ENCODE peak calls at places on chromosome 11, in seven cellular contexts. One of them, this sample, is unnamed.

GRCh38 chr11:72741849-72742521 is 10.2 kb downstream of the ARAP1 start:
- DNase-seq in SK-N-SH: no peak
- DNase-seq in HCT116: no peak
- DNase-seq in A549: no peak
- DNase-seq in H1: no peak
- DNase-seq in endothelial cell of umbilical vein: no peak
- DNase-seq in GM12878: no peak
- DNase-seq in this sample: peak

GRCh38 chr11:10693509-10694071 is at the start of gene IRAG1:
- DNase-seq in SK-N-SH: peak
- DNase-seq in HCT116: no peak
- DNase-seq in A549: no peak
- DNase-seq in H1: no peak
- DNase-seq in endothelial cell of umbilical vein: no peak
- DNase-seq in GM12878: no peak
- DNase-seq in this sample: no peak

GRCh38 chr11:66365711-66366619 is 5.6 kb downstream of the SLC29A2 start:
- DNase-seq in SK-N-SH: no peak
- DNase-seq in HCT116: no peak
- DNase-seq in A549: no peak
- DNase-seq in H1: no peak
- DNase-seq in endothelial cell of umbilical vein: no peak
- DNase-seq in GM12878: no peak
- DNase-seq in this sample: peak

GRCh38 chr11:57905439-57905838 is 118.2 kb upstream of the OR9Q1 start:
- DNase-seq in SK-N-SH: no peak
- DNase-seq in HCT116: no peak
- DNase-seq in A549: no peak
- DNase-seq in H1: no peak
- DNase-seq in endothelial cell of umbilical vein: no peak
- DNase-seq in GM12878: no peak
- DNase-seq in this sample: no peak

GRCh38 chr11:68314886-68315580 is 2.6 kb downstream of the LRP5 start:
- DNase-seq in SK-N-SH: peak
- DNase-seq in HCT116: peak
- DNase-seq in A549: peak
- DNase-seq in H1: no peak
- DNase-seq in endothelial cell of umbilical vein: peak
- DNase-seq in GM12878: no peak
- DNase-seq in this sample: no peak

GRCh38 chr11:108985611-108986279 is 320.9 kb downstream of the DDX10 start:
- DNase-seq in SK-N-SH: no peak
- DNase-seq in HCT116: no peak
- DNase-seq in A549: no peak
- DNase-seq in H1: no peak
- DNase-seq in endothelial cell of umbilical vein: peak
- DNase-seq in GM12878: no peak
- DNase-seq in this sample: no peak

GRCh38 chr11:113161671-113162589 is 152.5 kb upstream of the TTC12 start:
- DNase-seq in SK-N-SH: no peak
- DNase-seq in HCT116: no peak
- DNase-seq in A549: no peak
- DNase-seq in H1: no peak
- DNase-seq in endothelial cell of umbilical vein: no peak
- DNase-seq in GM12878: no peak
- DNase-seq in this sample: no peak

GRCh38 chr11:103170865-103171264 is 61.6 kb downstream of the DYNC2H1 start:
- DNase-seq in SK-N-SH: no peak
- DNase-seq in HCT116: no peak
- DNase-seq in A549: no peak
- DNase-seq in H1: no peak
- DNase-seq in endothelial cell of umbilical vein: no peak
- DNase-seq in GM12878: no peak
- DNase-seq in this sample: no peak

GRCh38 chr11:78192911-78193341 is 4.2 kb downstream of the USP35 start:
- DNase-seq in SK-N-SH: no peak
- DNase-seq in HCT116: no peak
- DNase-seq in A549: no peak
- DNase-seq in H1: no peak
- DNase-seq in endothelial cell of umbilical vein: no peak
- DNase-seq in GM12878: no peak
- DNase-seq in this sample: peak

GRCh38 chr11:102608699-102609098 is 16.4 kb downstream of the MMP20 start:
- DNase-seq in SK-N-SH: no peak
- DNase-seq in HCT116: no peak
- DNase-seq in A549: no peak
- DNase-seq in H1: no peak
- DNase-seq in endothelial cell of umbilical vein: no peak
- DNase-seq in GM12878: no peak
- DNase-seq in this sample: no peak

GRCh38 chr11:27472398-27473016 is at the start of gene LGR4:
- DNase-seq in SK-N-SH: peak
- DNase-seq in HCT116: peak
- DNase-seq in A549: peak
- DNase-seq in H1: peak
- DNase-seq in endothelial cell of umbilical vein: peak
- DNase-seq in GM12878: no peak
- DNase-seq in this sample: peak

GRCh38 chr11:12008790-12009616 is 577 bp upstream of the DKK3 start:
- DNase-seq in SK-N-SH: peak
- DNase-seq in HCT116: no peak
- DNase-seq in A549: peak
- DNase-seq in H1: no peak
- DNase-seq in endothelial cell of umbilical vein: peak
- DNase-seq in GM12878: no peak
- DNase-seq in this sample: no peak

GRCh38 chr11:40293655-40294342 is 1165.7 kb downstream of the LRRC4C start:
- DNase-seq in SK-N-SH: peak
- DNase-seq in HCT116: no peak
- DNase-seq in A549: peak
- DNase-seq in H1: peak
- DNase-seq in endothelial cell of umbilical vein: peak
- DNase-seq in GM12878: peak
- DNase-seq in this sample: peak

GRCh38 chr11:134607963-134608750 is 196.1 kb upstream of the B3GAT1 start:
- DNase-seq in SK-N-SH: no peak
- DNase-seq in HCT116: no peak
- DNase-seq in A549: no peak
- DNase-seq in H1: no peak
- DNase-seq in endothelial cell of umbilical vein: no peak
- DNase-seq in GM12878: no peak
- DNase-seq in this sample: no peak

GRCh38 chr11:66317766-66318575 is 1.1 kb upstream of the CD248 start:
- DNase-seq in SK-N-SH: peak
- DNase-seq in HCT116: no peak
- DNase-seq in A549: no peak
- DNase-seq in H1: no peak
- DNase-seq in endothelial cell of umbilical vein: no peak
- DNase-seq in GM12878: no peak
- DNase-seq in this sample: peak

GRCh38 chr11:42770444-42771065 is 541.2 kb upstream of the API5 start:
- DNase-seq in SK-N-SH: peak
- DNase-seq in HCT116: no peak
- DNase-seq in A549: peak
- DNase-seq in H1: peak
- DNase-seq in endothelial cell of umbilical vein: peak
- DNase-seq in GM12878: no peak
- DNase-seq in this sample: peak

GRCh38 chr11:72144807-72145565 is 9.5 kb downstream of the FOLR3 start:
- DNase-seq in SK-N-SH: no peak
- DNase-seq in HCT116: no peak
- DNase-seq in A549: peak
- DNase-seq in H1: no peak
- DNase-seq in endothelial cell of umbilical vein: no peak
- DNase-seq in GM12878: no peak
- DNase-seq in this sample: no peak

GRCh38 chr11:95266751-95267374 is 35.9 kb upstream of the SESN3 start:
- DNase-seq in SK-N-SH: no peak
- DNase-seq in HCT116: no peak
- DNase-seq in A549: no peak
- DNase-seq in H1: no peak
- DNase-seq in endothelial cell of umbilical vein: no peak
- DNase-seq in GM12878: no peak
- DNase-seq in this sample: no peak

GRCh38 chr11:81449588-81450155 is 1284.0 kb downstream of the FAM181B start:
- DNase-seq in SK-N-SH: no peak
- DNase-seq in HCT116: no peak
- DNase-seq in A549: no peak
- DNase-seq in H1: no peak
- DNase-seq in endothelial cell of umbilical vein: no peak
- DNase-seq in GM12878: no peak
- DNase-seq in this sample: no peak

GRCh38 chr11:122804796-122805195 is 33.5 kb upstream of the CRTAM start:
- DNase-seq in SK-N-SH: no peak
- DNase-seq in HCT116: no peak
- DNase-seq in A549: no peak
- DNase-seq in H1: no peak
- DNase-seq in endothelial cell of umbilical vein: no peak
- DNase-seq in GM12878: no peak
- DNase-seq in this sample: no peak

GRCh38 chr11:33515347-33515746 is 185.3 kb downstream of the C11orf91 start:
- DNase-seq in SK-N-SH: no peak
- DNase-seq in HCT116: no peak
- DNase-seq in A549: no peak
- DNase-seq in H1: no peak
- DNase-seq in endothelial cell of umbilical vein: no peak
- DNase-seq in GM12878: no peak
- DNase-seq in this sample: no peak

GRCh38 chr11:125990244-125990643 is 44.4 kb downstream of the VSIG10L2 start:
- DNase-seq in SK-N-SH: no peak
- DNase-seq in HCT116: no peak
- DNase-seq in A549: no peak
- DNase-seq in H1: no peak
- DNase-seq in endothelial cell of umbilical vein: no peak
- DNase-seq in GM12878: no peak
- DNase-seq in this sample: no peak

GRCh38 chr11:86708671-86709070 is 36.3 kb upstream of the ME3 start:
- DNase-seq in SK-N-SH: no peak
- DNase-seq in HCT116: no peak
- DNase-seq in A549: no peak
- DNase-seq in H1: no peak
- DNase-seq in endothelial cell of umbilical vein: no peak
- DNase-seq in GM12878: no peak
- DNase-seq in this sample: no peak

GRCh38 chr11:26964335-26964734 is 29.6 kb upstream of the FIBIN start:
- DNase-seq in SK-N-SH: no peak
- DNase-seq in HCT116: no peak
- DNase-seq in A549: no peak
- DNase-seq in H1: no peak
- DNase-seq in endothelial cell of umbilical vein: no peak
- DNase-seq in GM12878: no peak
- DNase-seq in this sample: no peak

GRCh38 chr11:72780291-72781062 is 13.4 kb downstream of the STARD10 start:
- DNase-seq in SK-N-SH: no peak
- DNase-seq in HCT116: no peak
- DNase-seq in A549: no peak
- DNase-seq in H1: no peak
- DNase-seq in endothelial cell of umbilical vein: no peak
- DNase-seq in GM12878: no peak
- DNase-seq in this sample: no peak

GRCh38 chr11:57515332-57516060 is at the start of gene SLC43A1:
- DNase-seq in SK-N-SH: peak
- DNase-seq in HCT116: no peak
- DNase-seq in A549: no peak
- DNase-seq in H1: no peak
- DNase-seq in endothelial cell of umbilical vein: peak
- DNase-seq in GM12878: no peak
- DNase-seq in this sample: peak

GRCh38 chr11:120818097-120818496 is 205.8 kb upstream of the TBCEL start:
- DNase-seq in SK-N-SH: no peak
- DNase-seq in HCT116: no peak
- DNase-seq in A549: no peak
- DNase-seq in H1: no peak
- DNase-seq in endothelial cell of umbilical vein: no peak
- DNase-seq in GM12878: no peak
- DNase-seq in this sample: no peak

GRCh38 chr11:60840711-60841430 is 1.0 kb upstream of the CCDC86 start:
- DNase-seq in SK-N-SH: no peak
- DNase-seq in HCT116: no peak
- DNase-seq in A549: no peak
- DNase-seq in H1: no peak
- DNase-seq in endothelial cell of umbilical vein: peak
- DNase-seq in GM12878: no peak
- DNase-seq in this sample: no peak

GRCh38 chr11:57527056-57527631 is 3.4 kb downstream of the TIMM10 start:
- DNase-seq in SK-N-SH: peak
- DNase-seq in HCT116: peak
- DNase-seq in A549: peak
- DNase-seq in H1: no peak
- DNase-seq in endothelial cell of umbilical vein: peak
- DNase-seq in GM12878: no peak
- DNase-seq in this sample: peak

GRCh38 chr11:90220391-90220790 is 2.5 kb downstream of the CHORDC1 start:
- DNase-seq in SK-N-SH: no peak
- DNase-seq in HCT116: no peak
- DNase-seq in A549: no peak
- DNase-seq in H1: no peak
- DNase-seq in endothelial cell of umbilical vein: peak
- DNase-seq in GM12878: no peak
- DNase-seq in this sample: peak
- TF ChIP-seq MAX in SK-N-SH: peak
- TF ChIP-seq MAX in HCT116: no peak
- TF ChIP-seq MAX in A549: no peak
- TF ChIP-seq MAX in H1: no peak
- TF ChIP-seq MAX in endothelial cell of umbilical vein: no peak
- TF ChIP-seq MAX in GM12878: no peak
- TF ChIP-seq MAX in this sample: no peak

DNA sequence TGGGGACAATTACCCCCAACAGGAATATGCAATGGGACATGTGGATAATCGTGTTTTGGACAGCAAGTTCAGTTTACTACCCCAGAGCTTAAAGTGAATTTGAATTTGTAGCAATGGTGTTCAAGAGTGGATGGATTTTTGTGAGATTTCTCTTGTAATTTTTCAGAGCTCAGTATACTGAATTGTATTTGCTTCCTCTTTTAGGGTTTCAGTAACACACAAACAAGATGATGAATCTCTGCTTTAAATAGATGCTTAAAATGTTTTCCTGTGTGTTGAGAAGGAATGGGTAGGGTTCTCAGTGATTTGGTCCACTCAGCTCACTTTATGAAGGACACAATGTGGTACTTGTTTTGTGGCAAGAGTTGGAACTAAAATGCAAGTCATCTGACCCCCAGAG is 100.1 kb upstream of the ARHGAP20 start:
- DNase-seq in SK-N-SH: no peak
- DNase-seq in HCT116: no peak
- DNase-seq in A549: no peak
- DNase-seq in H1: no peak
- DNase-seq in endothelial cell of umbilical vein: no peak
- DNase-seq in GM12878: no peak
- DNase-seq in this sample: no peak
- H3K4me3 ChIP-seq in SK-N-SH: no peak
- H3K4me3 ChIP-seq in HCT116: no peak
- H3K4me3 ChIP-seq in A549: no peak
- H3K4me3 ChIP-seq in H1: no peak
- H3K4me3 ChIP-seq in endothelial cell of umbilical vein: no peak
- H3K4me3 ChIP-seq in GM12878: no peak
- H3K4me3 ChIP-seq in this sample: no peak

GRCh38 chr11:1893581-1894359 is 2.1 kb upstream of the PRR33 start:
- DNase-seq in SK-N-SH: no peak
- DNase-seq in HCT116: no peak
- DNase-seq in A549: no peak
- DNase-seq in H1: no peak
- DNase-seq in endothelial cell of umbilical vein: no peak
- DNase-seq in GM12878: no peak
- DNase-seq in this sample: no peak
- TF ChIP-seq MAX in SK-N-SH: no peak
- TF ChIP-seq MAX in HCT116: no peak
- TF ChIP-seq MAX in A549: no peak
- TF ChIP-seq MAX in H1: no peak
- TF ChIP-seq MAX in endothelial cell of umbilical vein: no peak
- TF ChIP-seq MAX in GM12878: no peak
- TF ChIP-seq MAX in this sample: no peak

GRCh38 chr11:46360878-46361277 is 13.6 kb downstream of the DGKZ start:
- DNase-seq in SK-N-SH: no peak
- DNase-seq in HCT116: no peak
- DNase-seq in A549: no peak
- DNase-seq in H1: no peak
- DNase-seq in endothelial cell of umbilical vein: no peak
- DNase-seq in GM12878: no peak
- DNase-seq in this sample: peak
- H3K4me3 ChIP-seq in SK-N-SH: no peak
- H3K4me3 ChIP-seq in HCT116: no peak
- H3K4me3 ChIP-seq in A549: no peak
- H3K4me3 ChIP-seq in H1: no peak
- H3K4me3 ChIP-seq in endothelial cell of umbilical vein: no peak
- H3K4me3 ChIP-seq in GM12878: peak
- H3K4me3 ChIP-seq in this sample: peak